ENCODE peak calls at places on chromosomes 16 and 17, in seven cellular contexts. A is keratinocyte; Z is CD4-positive, alpha-beta memory T cell; G is pancreas; N is upper lobe of left lung; S is body of pancreas; H is small intestine. K is an unnamed sample.
A peak's percentile ranks its signal among the peaks of the same experiment; 100 is the strongest.

GRCh38 chr17:73232587-73233373 is 28.9 kb downstream of the CPSF4L start:
- DNase-seq in H (peak; percentile 55), S (peak; percentile 50), N (peak; percentile 38), A (no peak), G (peak; percentile 34), Z (no peak), K (no peak)

GRCh38 chr16:87332150-87332549 is 15.0 kb upstream of the C16orf95 start:
- DNase-seq in N (no peak), Z (no peak), S (no peak), G (no peak), H (no peak), A (no peak), K (no peak)

GRCh38 chr16:82456683-82457082 is 170.1 kb upstream of the CDH13 start:
- DNase-seq in H (peak; percentile 64), A (no peak), Z (no peak), G (peak; percentile 59), N (peak; percentile 61), S (peak; percentile 54), K (no peak)

GRCh38 chr17:66494023-66494803 is 191.8 kb downstream of the PRKCA start:
- DNase-seq in H (no peak), S (no peak), Z (no peak), N (no peak), A (no peak), G (no peak), K (no peak)

GRCh38 chr16:17275076-17275732 is 195.6 kb downstream of the XYLT1 start:
- DNase-seq in H (peak; percentile 100), S (peak; percentile 41), G (peak; percentile 42), Z (no peak), N (no peak), A (no peak), K (no peak)

GRCh38 chr16:57041182-57042156 is 50.9 kb upstream of the CPNE2 start:
- DNase-seq in Z (peak; percentile 83), N (peak; percentile 42), G (no peak), S (no peak), A (no peak), H (peak; percentile 49), K (peak; percentile 66)

GRCh38 chr16:4330277-4330882 is 14.5 kb downstream of the GLIS2 start:
- DNase-seq in A (no peak), H (peak; percentile 61), G (peak; percentile 83), Z (peak; percentile 59), S (peak; percentile 87), N (peak; percentile 83), K (peak; percentile 50)

GRCh38 chr16:17748005-17748719 is 277.4 kb upstream of the XYLT1 start:
- DNase-seq in Z (no peak), A (no peak), S (no peak), G (no peak), H (no peak), N (no peak), K (no peak)

GRCh38 chr17:57424777-57425188 is 168.5 kb downstream of the MSI2 start:
- DNase-seq in H (peak; percentile 78), S (no peak), N (no peak), A (no peak), G (no peak), Z (no peak), K (no peak)

GRCh38 chr16:84138824-84139627 is 6.0 kb downstream of the HSDL1 start:
- DNase-seq in N (peak; percentile 81), H (no peak), G (no peak), Z (no peak), S (no peak), A (no peak), K (no peak)

GRCh38 chr16:84650062-84650991 is 2.0 kb downstream of the KLHL36 start:
- DNase-seq in Z (no peak), H (no peak), S (no peak), N (no peak), A (peak; percentile 33), G (no peak), K (no peak)

GRCh38 chr16:60142991-60143705 is 1409.0 kb upstream of the GOT2 start:
- DNase-seq in A (no peak), Z (no peak), N (no peak), G (no peak), S (no peak), H (no peak), K (no peak)

GRCh38 chr17:81335388-81336157 is 40.5 kb upstream of the SLC38A10 start:
- DNase-seq in S (no peak), N (peak; percentile 82), H (peak; percentile 74), Z (no peak), G (peak; percentile 51), A (no peak), K (no peak)

GRCh38 chr17:70184770-70185169 is 15.4 kb downstream of the KCNJ2 start:
- DNase-seq in H (peak; percentile 53), N (no peak), G (no peak), S (no peak), A (no peak), Z (no peak), K (no peak)

GRCh38 chr16:66705790-66706505 is 9.4 kb upstream of the CMTM4 start:
- DNase-seq in Z (no peak), N (peak; percentile 76), H (peak; percentile 76), S (no peak), G (peak; percentile 25), A (no peak), K (no peak)

GRCh38 chr17:62062936-62063335 is 2.1 kb downstream of the MED13 start:
- DNase-seq in Z (no peak), H (no peak), S (no peak), N (no peak), G (no peak), A (no peak), K (no peak)

GRCh38 chr16:68778551-68779231 is 41.6 kb downstream of the CDH1 start:
- DNase-seq in N (peak; percentile 76), Z (no peak), A (no peak), H (peak; percentile 72), G (peak; percentile 88), S (peak; percentile 81), K (no peak)

GRCh38 chr16:72961115-72961832 is 86.7 kb downstream of the ZFHX3 start:
- DNase-seq in G (no peak), Z (no peak), A (no peak), N (no peak), H (peak; percentile 63), S (no peak), K (no peak)

GRCh38 chr17:57927048-57927723 is 28.0 kb downstream of the CUEDC1 start:
- DNase-seq in N (peak; percentile 63), H (no peak), A (no peak), G (no peak), S (no peak), Z (no peak), K (no peak)

DNA sequence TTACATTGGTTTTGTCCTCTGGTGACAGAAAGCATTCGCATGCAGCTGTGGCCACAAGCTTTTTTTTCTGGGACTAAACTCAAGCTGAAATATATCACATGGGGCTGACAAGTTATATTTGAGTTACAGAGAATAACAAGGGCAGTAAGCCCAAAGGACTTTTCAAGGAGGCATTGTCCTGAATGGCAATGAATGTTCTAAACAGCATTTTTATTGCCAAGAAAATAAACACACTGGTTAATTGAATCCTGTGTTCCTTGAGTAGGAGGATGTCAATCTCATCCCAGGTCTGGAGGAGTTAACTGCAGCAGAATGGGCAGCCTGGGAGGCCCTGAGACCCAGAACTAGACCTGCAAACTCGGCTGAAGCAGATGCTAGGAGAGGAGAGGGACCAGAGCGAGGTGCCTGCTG is 114.5 kb downstream of the COPRS start:
- DNase-seq in N (no peak), S (no peak), A (no peak), H (no peak), G (no peak), Z (no peak), K (no peak)
- H3K27ac ChIP-seq in N (no peak overlapping the region), S (no peak overlapping the region), A (no peak overlapping the region), H (no peak overlapping the region), G (no peak overlapping the region), Z (no peak overlapping the region), K (no peak overlapping the region)

DNA sequence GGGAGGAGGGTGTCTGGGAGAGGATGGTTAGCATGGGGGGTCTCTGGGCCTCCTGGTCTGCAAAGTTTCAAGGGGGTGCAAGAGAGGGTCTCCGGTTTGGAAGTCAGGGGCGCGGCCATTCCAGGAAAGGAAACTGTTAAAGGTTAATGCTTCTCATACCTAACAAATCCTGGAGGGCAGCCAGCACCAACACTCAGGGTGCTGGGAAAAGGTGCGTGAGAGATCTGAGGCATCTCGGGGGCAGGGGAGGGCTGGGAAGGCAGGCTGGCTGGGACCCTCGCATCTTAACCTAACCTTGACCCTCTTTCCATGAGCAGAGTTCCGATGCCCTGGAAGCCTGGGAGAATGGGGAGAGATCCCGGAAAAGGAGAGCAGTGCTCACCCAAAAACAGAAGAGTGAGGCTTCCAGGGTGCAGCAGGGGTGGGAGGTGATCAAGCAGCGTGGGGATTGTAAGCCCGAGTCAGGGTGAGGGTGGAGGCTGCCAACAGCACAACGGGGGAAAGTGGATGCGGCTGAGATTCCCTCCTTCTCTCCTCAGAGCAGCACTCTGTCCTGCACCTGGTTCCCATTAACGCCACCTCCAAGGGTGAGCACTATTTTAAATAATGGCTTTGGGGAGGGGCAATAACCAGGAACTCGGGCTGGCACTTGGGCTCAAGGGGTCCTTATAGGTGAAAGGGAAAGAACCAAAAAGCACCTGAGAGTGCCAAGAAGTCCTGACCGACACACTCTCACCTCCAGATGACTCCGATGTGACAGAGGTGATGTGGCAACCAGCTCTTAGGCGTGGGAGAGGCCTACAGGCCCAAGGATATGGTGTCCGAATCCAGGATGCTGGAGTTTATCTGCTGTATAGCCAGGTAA is 989 bp downstream of the TNFSF13 start:
- DNase-seq in Z (no peak), S (peak; percentile 59), N (peak; percentile 86), A (no peak), G (peak; percentile 55), H (peak; percentile 75), K (no peak)
- H3K27ac ChIP-seq in Z (no peak overlapping the region), S (peak overlapping the region; percentile 98), N (peak overlapping the region; percentile 96), A (peak overlapping the region; percentile 91), G (peak overlapping the region; percentile 80), H (peak overlapping the region; percentile 95), K (peak overlapping the region; percentile 92)

DNA sequence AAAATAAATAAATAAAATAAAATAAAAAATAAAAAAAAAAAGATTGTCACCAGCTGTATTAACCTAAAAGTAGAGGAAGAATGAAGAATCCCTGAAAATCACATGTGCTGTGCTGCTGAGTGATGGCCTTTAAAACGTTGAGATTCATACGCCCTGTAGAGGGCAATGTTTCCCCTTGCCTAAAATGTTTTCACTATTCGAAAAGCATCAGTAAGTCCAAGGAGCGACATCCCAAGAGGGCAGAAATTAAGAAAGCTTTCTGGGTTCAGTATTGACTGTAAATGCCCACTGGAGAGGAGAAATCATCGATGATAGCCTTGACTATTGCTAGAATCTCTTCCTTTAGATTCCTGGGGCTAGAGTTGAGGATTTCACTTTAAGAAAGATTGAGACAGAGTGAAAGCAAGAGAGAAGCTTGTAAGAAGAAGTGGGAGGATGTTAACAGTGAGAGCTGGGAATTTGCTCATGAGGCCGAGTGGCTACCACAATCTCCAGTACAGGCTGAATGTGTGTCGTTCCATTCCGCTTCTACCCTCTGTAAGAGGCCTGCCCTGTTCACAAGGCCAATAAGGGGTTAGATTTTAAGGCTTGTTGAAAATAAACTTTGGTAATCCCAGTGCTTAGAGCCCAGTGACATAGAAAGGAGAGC is 170.8 kb upstream of the FAM20A start:
- DNase-seq in S (no peak), Z (peak; percentile 4), G (no peak), H (peak; percentile 62), A (no peak), N (no peak), K (no peak)
- H3K27ac ChIP-seq in S (no peak overlapping the region), Z (no peak overlapping the region), G (no peak overlapping the region), H (peak overlapping the region; percentile 72), A (no peak overlapping the region), N (peak overlapping the region; percentile 35), K (no peak overlapping the region)

DNA sequence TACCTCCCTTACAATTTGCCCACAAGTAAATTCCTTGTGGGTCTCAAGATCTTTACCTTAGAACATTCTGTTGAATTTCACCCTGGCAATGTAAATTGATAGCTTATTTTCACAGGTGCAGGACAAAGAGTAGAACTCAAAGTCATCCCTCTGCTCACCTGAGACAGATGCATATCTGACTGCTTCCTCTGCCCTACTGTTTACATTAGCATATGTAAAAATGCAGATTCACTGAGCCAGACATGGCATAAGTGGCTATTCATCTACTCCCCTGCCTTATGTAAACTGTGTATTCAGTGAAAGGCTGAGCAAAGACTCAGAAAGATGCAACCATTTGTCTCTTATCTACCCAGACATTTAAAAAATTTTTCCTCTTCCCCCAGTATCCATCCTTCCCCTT is 22.3 kb upstream of the MILR1 start:
- DNase-seq in G (no peak), H (no peak), N (no peak), S (no peak), A (no peak), Z (no peak), K (no peak)
- H3K27ac ChIP-seq in G (no peak overlapping the region), H (no peak overlapping the region), N (no peak overlapping the region), S (no peak overlapping the region), A (no peak overlapping the region), Z (no peak overlapping the region), K (no peak overlapping the region)